ENCODE peak calls at places on chromosomes 6 and 20, in four cellular contexts. F is heart right ventricle, J is Right ventricle myocardium superior, C is skeletal muscle cell. O is an unnamed sample.
A peak's percentile ranks its signal among the peaks of the same experiment; 100 is the strongest.

GRCh38 chr6:107083921-107084320 is 31.4 kb downstream of the BEND3 start:
- DNase-seq in C (no peak), F (no peak), J (no peak), O (no peak)

GRCh38 chr20:57622579-57623381 is 2.6 kb upstream of the ZBP1 start:
- DNase-seq in J (peak; percentile 69), F (peak; percentile 57), C (peak; percentile 18), O (peak; percentile 76)

GRCh38 chr20:20549267-20549612 is 163.2 kb downstream of the RALGAPA2 start:
- DNase-seq in J (no peak), C (no peak), F (no peak), O (no peak)

GRCh38 chr20:15618912-15619311 is 954.3 kb downstream of the KIF16B start:
- DNase-seq in F (no peak), J (no peak), C (no peak), O (no peak)

GRCh38 chr6:135162678-135163439 is 18.2 kb upstream of the MYB start:
- DNase-seq in J (peak; percentile 47), F (no peak), C (no peak), O (no peak)

GRCh38 chr6:142537612-142538478 is 236.0 kb downstream of the ADGRG6 start:
- DNase-seq in F (no peak), C (no peak), J (no peak), O (no peak)

GRCh38 chr6:71510057-71510713 is 221.6 kb downstream of the OGFRL1 start:
- DNase-seq in J (peak; percentile 40), F (peak; percentile 19), C (peak; percentile 58), O (no peak)

GRCh38 chr6:102562713-102563112 is 1169.2 kb downstream of the GRIK2 start:
- DNase-seq in F (no peak), C (no peak), J (no peak), O (no peak)

GRCh38 chr20:37749620-37750403 is 56.0 kb downstream of the CTNNBL1 start:
- DNase-seq in J (no peak), C (no peak), F (no peak), O (no peak)

GRCh38 chr6:54335871-54336270 is 27.6 kb downstream of the TINAG start:
- DNase-seq in J (no peak), C (peak; percentile 93), F (no peak), O (no peak)

GRCh38 chr6:31715022-31715683 is at the start of gene LY6G6D:
- DNase-seq in C (no peak), J (no peak), F (no peak), O (no peak)

GRCh38 chr6:112831022-112831421 is 483.9 kb downstream of the RFPL4B start:
- DNase-seq in J (no peak), C (no peak), F (no peak), O (no peak)

GRCh38 chr6:26411751-26412150 is 9.7 kb downstream of the BTN3A1 start:
- DNase-seq in C (no peak), J (no peak), F (no peak), O (no peak)

GRCh38 chr20:57983082-57983481 is 245.4 kb downstream of the ANKRD60 start:
- DNase-seq in C (no peak), J (no peak), F (no peak), O (no peak)

GRCh38 chr20:19376451-19376971 is 164.1 kb downstream of the SLC24A3 start:
- DNase-seq in J (peak; percentile 64), C (no peak), F (peak; percentile 24), O (no peak)

GRCh38 chr6:158611600-158612041 is 32.9 kb downstream of the DYNLT1 start:
- DNase-seq in F (no peak), C (no peak), J (no peak), O (no peak)

GRCh38 chr6:142568857-142569597 is 267.2 kb downstream of the ADGRG6 start:
- DNase-seq in J (no peak), C (no peak), F (no peak), O (no peak)

GRCh38 chr6:33896391-33897192 is 92.8 kb upstream of the MLN start:
- DNase-seq in J (no peak), C (no peak), F (no peak), O (no peak)

O was measured in lower lobe of right lung.